ENCODE peak calls at places on chromosome 13, in ten cellular contexts. N is prostate gland, P is stomach, J is breast epithelium, Q is vagina, G is HCT116, Z is sigmoid colon, L is transverse colon, S is K562, H is H1. W is an unnamed sample.

GRCh38 chr13:37905736-37906135 is 36.2 kb upstream of the TRPC4 start:
- DNase-seq in N (no peak), P (no peak), J (no peak), Q (no peak), G (no peak), Z (no peak), L (no peak), S (no peak), H (no peak), W (no peak)

GRCh38 chr13:38477676-38478075 is 128.0 kb downstream of the UFM1 start:
- DNase-seq in N (no peak), P (no peak), J (no peak), Q (no peak), G (no peak), Z (no peak), L (no peak), S (no peak), H (no peak), W (no peak)

GRCh38 chr13:95571941-95572340 is 19.4 kb downstream of the CLDN10 start:
- DNase-seq in N (no peak), P (no peak), J (no peak), Q (no peak), G (no peak), Z (no peak), L (no peak), S (no peak), H (no peak), W (no peak)

GRCh38 chr13:41648314-41648935 is 191.1 kb downstream of the RGCC start:
- DNase-seq in N (no peak), P (no peak), J (no peak), Q (no peak), G (peak; percentile 80), Z (no peak), L (no peak), S (no peak), H (no peak), W (no peak)

GRCh38 chr13:60881507-60881906 is 484.5 kb downstream of the TDRD3 start:
- DNase-seq in N (no peak), P (no peak), J (no peak), Q (no peak), G (no peak), Z (no peak), L (no peak), S (no peak), H (no peak), W (no peak)

GRCh38 chr13:24251525-24251924 is 57.9 kb upstream of the C1QTNF9 start:
- DNase-seq in N (no peak), P (no peak), J (no peak), Q (no peak), G (no peak), Z (peak; percentile 52), L (peak; percentile 37), S (no peak), H (no peak), W (peak; percentile 87)

GRCh38 chr13:52832268-52832667 is 16.2 kb downstream of the PCDH8 start:
- DNase-seq in N (no peak), P (no peak), J (no peak), Q (no peak), G (no peak), Z (no peak), L (no peak), S (no peak), H (no peak), W (no peak)

GRCh38 chr13:39481493-39481892 is 121.5 kb downstream of the LHFPL6 start:
- DNase-seq in N (no peak), P (no peak), J (no peak), Q (no peak), G (no peak), Z (no peak), L (no peak), S (no peak), H (no peak), W (no peak)

GRCh38 chr13:74274946-74275345 is 140.7 kb upstream of the KLF12 start:
- DNase-seq in N (no peak), P (no peak), J (no peak), Q (no peak), G (no peak), Z (no peak), L (no peak), S (no peak), H (no peak), W (no peak)

GRCh38 chr13:91141619-91142061 is 205.8 kb upstream of the MIR17HG start:
- DNase-seq in N (no peak), P (no peak), J (no peak), Q (no peak), G (no peak), Z (no peak), L (no peak), S (no peak), H (no peak), W (no peak)

GRCh38 chr13:65613004-65613403 is 1617.1 kb downstream of the PCDH9 start:
- DNase-seq in N (no peak), P (no peak), J (no peak), Q (no peak), G (peak; percentile 8), Z (no peak), L (no peak), S (peak; percentile 4), H (peak; percentile 46), W (no peak)

GRCh38 chr13:29596064-29596418 is 553 bp upstream of the SLC7A1 start:
- DNase-seq in N (no peak), P (no peak), J (no peak), Q (no peak), G (no peak), Z (no peak), L (no peak), S (no peak), H (no peak), W (no peak)

GRCh38 chr13:29594710-29595379 is 643 bp downstream of the SLC7A1 start:
- DNase-seq in N (peak; percentile 25), P (peak; percentile 61), J (no peak), Q (no peak), G (no peak), Z (peak; percentile 89), L (peak; percentile 65), S (peak; percentile 68), H (no peak), W (peak; percentile 91)

GRCh38 chr13:29593605-29594297 is 1.7 kb downstream of the SLC7A1 start:
- DNase-seq in N (no peak), P (no peak), J (no peak), Q (no peak), G (no peak), Z (no peak), L (no peak), S (no peak), H (no peak), W (no peak)

GRCh38 chr13:29595380-29596063 is at the start of gene SLC7A1:
- DNase-seq in N (peak; percentile 80), P (peak; percentile 85), J (peak; percentile 69), Q (no peak), G (peak; percentile 59), Z (peak; percentile 90), L (peak; percentile 85), S (peak; percentile 89), H (peak; percentile 84), W (peak; percentile 95)

DNA sequence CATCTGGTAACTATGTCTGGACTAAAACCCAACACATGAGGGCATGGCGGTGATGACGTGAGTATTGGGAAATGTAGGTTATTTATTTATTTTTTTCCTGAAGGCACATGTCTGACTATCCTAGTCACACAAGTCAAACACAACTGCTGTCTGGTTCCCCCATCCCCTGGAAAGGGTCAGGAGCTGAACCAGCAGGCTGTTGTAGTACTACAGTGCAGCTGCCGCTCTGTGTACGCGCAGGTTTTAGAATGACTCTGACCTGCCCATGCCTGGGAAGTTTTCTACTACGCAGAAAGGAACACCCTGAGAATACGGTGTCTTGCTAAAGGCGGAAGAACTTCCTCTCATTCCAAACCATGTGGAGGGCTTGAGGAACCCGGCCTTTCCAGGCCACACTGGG is 1.2 kb downstream of the SLC7A1 start:
- DNase-seq in N (peak; percentile 44), P (peak; percentile 53), J (no peak), Q (no peak), G (no peak), Z (peak; percentile 78), L (peak; percentile 60), S (no peak), H (no peak), W (no peak)
- TF ChIP-seq POLR2A in N (peak; percentile 56), P (no peak), J (no peak), Q (peak; percentile 27), G (no peak), Z (no peak), L (peak; percentile 47), S (no peak), H (peak; percentile 50), W (no peak)

GRCh38 chr13:30898721-30899188 is 7.3 kb upstream of the MEDAG start:
- DNase-seq in N (no peak), P (no peak), J (no peak), Q (no peak), G (no peak), Z (no peak), L (no peak), S (no peak), H (no peak), W (no peak)
- TF ChIP-seq POLR2AphosphoS5 in N (peak; percentile 17), P (peak; percentile 61), J (no peak), Q (peak; percentile 40), G (no peak), Z (peak; percentile 29), L (no peak), S (no peak), H (no peak), W (no peak)

DNA sequence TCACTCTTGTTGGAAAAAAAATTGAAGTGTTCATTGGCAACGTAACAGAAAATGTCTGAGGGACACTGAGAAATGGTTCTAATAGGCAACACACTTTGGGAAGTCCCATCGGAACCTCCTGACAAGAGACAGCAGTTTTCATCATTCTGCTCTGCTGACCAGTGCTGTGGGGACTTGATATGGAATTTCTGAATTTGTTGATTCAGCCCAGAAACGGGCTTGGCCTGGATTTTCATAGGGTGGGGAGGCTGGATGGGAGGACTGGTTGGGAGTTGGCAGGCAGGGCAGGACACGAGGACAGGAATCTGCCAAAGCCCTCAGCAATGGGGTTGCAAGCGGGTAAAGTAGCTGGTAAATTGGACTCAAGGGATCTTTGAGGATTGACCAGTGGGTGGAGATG is 96.5 kb downstream of the DCT start:
- DNase-seq in N (no peak), P (no peak), J (no peak), Q (no peak), G (no peak), Z (no peak), L (no peak), S (no peak), H (no peak), W (no peak)
- H3K27ac ChIP-seq in N (no peak overlapping the region), P (no peak overlapping the region), J (no peak overlapping the region), Q (no peak overlapping the region), G (no peak overlapping the region), Z (no peak overlapping the region), L (no peak overlapping the region), S (no peak overlapping the region), H (no peak overlapping the region), W (no peak overlapping the region)

DNA sequence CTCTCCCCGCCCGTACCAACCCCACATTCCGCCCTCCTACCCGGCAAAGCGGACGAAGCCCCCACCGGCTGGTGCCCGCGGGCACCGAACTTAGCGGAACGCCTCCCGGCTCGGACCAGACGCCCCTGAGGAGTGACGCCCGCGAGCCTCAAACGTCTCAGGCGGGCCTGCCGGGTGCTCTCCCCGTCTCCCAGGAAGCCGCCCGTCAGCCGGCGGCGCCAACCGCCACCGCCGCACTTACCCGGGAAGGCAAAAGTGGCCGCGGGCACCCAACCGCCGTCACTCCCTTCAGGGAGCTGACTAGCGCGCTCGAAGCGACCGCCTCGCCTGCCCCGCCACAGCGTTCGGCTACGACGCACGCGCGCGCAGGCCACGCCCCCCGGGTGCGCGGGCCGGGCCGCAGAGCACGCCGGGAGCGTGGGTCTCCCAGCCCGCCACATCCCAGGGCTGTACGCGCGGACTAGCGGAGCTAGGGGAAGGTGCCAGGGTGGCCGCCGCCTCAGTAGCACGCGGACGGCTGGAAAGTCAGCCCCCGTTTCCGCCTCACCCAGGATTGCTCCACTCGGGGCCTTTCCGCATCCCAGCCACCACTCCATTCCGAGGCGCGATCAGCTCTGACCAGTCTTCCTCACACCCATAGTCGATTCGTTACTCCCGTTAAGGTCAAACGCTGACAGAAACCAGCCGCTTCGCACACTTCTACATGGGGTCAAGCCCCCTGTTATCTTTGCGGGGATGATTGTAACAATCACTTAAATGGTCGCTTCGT is at the start of gene TEX30:
- DNase-seq in N (peak; percentile 66), P (peak; percentile 87), J (peak; percentile 71), Q (no peak), G (peak; percentile 40), Z (peak; percentile 89), L (peak; percentile 86), S (peak; percentile 84), H (peak; percentile 88), W (peak; percentile 97)
- TF ChIP-seq POLR2A in N (peak; percentile 63), P (no peak), J (peak; percentile 51), Q (peak; percentile 76), G (peak; percentile 84), Z (peak; percentile 44), L (peak; percentile 76), S (peak; percentile 84), H (peak; percentile 84), W (peak; percentile 53)